ENCODE peak calls at places on chromosomes 1 and 21, in four cellular contexts. M is ovary, E is lower lobe of right lung, I is heart right ventricle. D is an unnamed sample. For H3K27me3, the result is how much of the 10 kb centered on the place peaks cover.

GRCh38 chr1:89607888-89608626 is 24.9 kb upstream of the LRRC8C start:
- DNase-seq in M (no peak), E (no peak), I (no peak), D (no peak)

GRCh38 chr1:119091618-119092017 is 48.8 kb downstream of the WARS2 start:
- DNase-seq in M (no peak), E (no peak), I (no peak), D (no peak)

GRCh38 chr1:40309374-40310128 is 7.5 kb downstream of the COL9A2 start:
- DNase-seq in M (peak), E (no peak), I (no peak), D (no peak)

GRCh38 chr1:20362856-20363255 is 72.2 kb downstream of the VWA5B1 start:
- DNase-seq in M (no peak), E (no peak), I (no peak), D (no peak)

GRCh38 chr1:147676306-147677085 is 6.2 kb upstream of the ACP6 start:
- DNase-seq in M (no peak), E (no peak), I (no peak), D (no peak)

GRCh38 chr1:64864018-64864945 is 102.1 kb downstream of the JAK1 start:
- DNase-seq in M (no peak), E (peak), I (peak), D (no peak)

GRCh38 chr1:75723989-75724471 is 479 bp upstream of the ACADM start:
- DNase-seq in M (peak), E (peak), I (peak), D (peak)

GRCh38 chr1:167483790-167484189 is 34.5 kb downstream of the CD247 start:
- DNase-seq in M (no peak), E (no peak), I (no peak), D (no peak)

GRCh38 chr1:162213281-162213909 is 143.9 kb downstream of the NOS1AP start:
- DNase-seq in M (peak), E (peak), I (peak), D (peak)

GRCh38 chr1:222225171-222225570 is 322.7 kb downstream of the HHIPL2 start:
- DNase-seq in M (no peak), E (no peak), I (no peak), D (no peak)

GRCh38 chr1:235093013-235093618 is 35.5 kb downstream of the TOMM20 start:
- DNase-seq in M (no peak), E (no peak), I (peak), D (no peak)

GRCh38 chr1:10529772-10530171 is 55.0 kb downstream of the PEX14 start:
- DNase-seq in M (no peak), E (no peak), I (no peak), D (no peak)

GRCh38 chr1:165235158-165235776 is 121.2 kb downstream of the LMX1A start:
- DNase-seq in M (no peak), E (no peak), I (no peak), D (peak)

GRCh38 chr1:206839006-206839560 is 26.3 kb upstream of the IL20 start:
- DNase-seq in M (no peak), E (no peak), I (no peak), D (no peak)

GRCh38 chr1:221439734-221440436 is 302.0 kb downstream of the DUSP10 start:
- DNase-seq in M (no peak), E (no peak), I (no peak), D (no peak)

GRCh38 chr1:44970317-44970716 is 16.1 kb downstream of the EIF2B3 start:
- DNase-seq in M (no peak), E (no peak), I (no peak), D (no peak)

GRCh38 chr1:53338410-53338809 is 10.5 kb upstream of the LRP8 start:
- DNase-seq in M (no peak), E (no peak), I (no peak), D (no peak)

GRCh38 chr1:247487057-247487456 is 29.2 kb upstream of the OR2B11 start:
- DNase-seq in M (no peak), E (no peak), I (no peak), D (no peak)

GRCh38 chr1:167082511-167083027 is 7.6 kb downstream of the GPA33 start:
- DNase-seq in M (no peak), E (no peak), I (no peak), D (peak)

GRCh38 chr1:19209439-19209989 is 552 bp downstream of the UBR4 start:
- DNase-seq in M (no peak), E (peak), I (no peak), D (no peak)

GRCh38 chr1:28064064-28064463 is 24.3 kb downstream of the EYA3 start:
- DNase-seq in M (no peak), E (no peak), I (no peak), D (no peak)

GRCh38 chr21:44534688-44535087 is 5.3 kb downstream of the KRTAP10-1 start:
- DNase-seq in M (no peak), E (no peak), I (no peak), D (no peak)

GRCh38 chr1:52613611-52614373 is 11.6 kb downstream of the GPX7 start:
- DNase-seq in M (no peak), E (no peak), I (no peak), D (no peak)

GRCh38 chr21:45359451-45360217 is 45.3 kb upstream of the COL18A1 start:
- DNase-seq in M (peak), E (peak), I (peak), D (no peak)

GRCh38 chr1:39229504-39229903 is 25.0 kb downstream of the MACF1 start:
- DNase-seq in M (no peak), E (no peak), I (no peak), D (no peak)

GRCh38 chr1:233094269-233094668 is 143.9 kb downstream of the NTPCR start:
- DNase-seq in M (no peak), E (no peak), I (no peak), D (no peak)

GRCh38 chr21:34890258-34890723 is 158.8 kb downstream of the RUNX1 start:
- DNase-seq in M (no peak), E (no peak), I (no peak), D (no peak)

GRCh38 chr21:34887729-34888568 is 161.2 kb downstream of the RUNX1 start:
- DNase-seq in M (peak), E (peak), I (peak), D (peak)

GRCh38 chr21:34889537-34890257 is 159.4 kb downstream of the RUNX1 start:
- DNase-seq in M (peak), E (peak), I (peak), D (peak)

GRCh38 chr21:34889287-34889536 is 159.9 kb downstream of the RUNX1 start:
- DNase-seq in M (peak), E (peak), I (peak), D (peak)

GRCh38 chr21:34888569-34889286 is 160.4 kb downstream of the RUNX1 start:
- DNase-seq in M (peak), E (peak), I (peak), D (peak)
- H3K27me3 ChIP-seq in M (under half), E (under half), I (half or more), D (under half)

DNA sequence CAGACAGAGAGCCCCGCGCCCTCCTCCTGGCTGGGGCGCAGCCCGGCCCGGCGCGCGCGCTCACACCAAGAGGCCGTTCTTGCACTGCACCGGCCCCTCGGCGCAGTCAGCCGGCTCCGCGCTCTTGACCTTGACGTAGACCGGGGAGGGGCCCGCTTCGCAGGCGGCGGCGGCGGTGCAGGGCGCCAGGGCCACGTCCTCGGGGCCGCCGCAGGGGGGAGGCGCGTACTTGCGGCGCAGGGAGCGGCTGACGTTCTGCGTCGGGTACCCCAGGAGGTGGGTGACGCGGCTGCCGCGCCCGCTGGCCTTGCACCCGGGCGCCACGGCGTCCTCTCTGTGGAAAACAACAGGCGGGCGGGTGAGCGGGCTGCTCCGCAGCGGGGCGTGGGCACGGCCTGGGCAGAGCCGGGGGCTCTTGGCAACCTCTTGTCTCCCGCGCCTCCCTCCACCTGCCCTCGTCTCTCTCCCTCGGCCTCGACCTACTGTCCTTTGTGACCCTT is 7.7 kb downstream of the VSIG8 start:
- DNase-seq in M (peak), E (peak), I (peak), D (peak)
- H3K4me3 ChIP-seq in M (peak), E (peak), I (peak), D (peak)

GRCh38 chr1:1292442-1292779 is 12.2 kb downstream of the SCNN1D start:
- DNase-seq in M (peak), E (no peak), I (no peak), D (no peak)
- TF ChIP-seq CTCF in M (no peak), E (no peak), I (no peak), D (no peak)

GRCh38 chr1:7576946-7577657 is 194.0 kb upstream of the VAMP3 start:
- DNase-seq in M (no peak), E (no peak), I (no peak), D (no peak)

GRCh38 chr1:7572654-7573152 is 198.4 kb upstream of the VAMP3 start:
- DNase-seq in M (no peak), E (no peak), I (no peak), D (no peak)

GRCh38 chr1:7573481-7573880 is 197.6 kb upstream of the VAMP3 start:
- DNase-seq in M (no peak), E (peak), I (no peak), D (no peak)

GRCh38 chr1:7574121-7575040 is 196.7 kb upstream of the VAMP3 start:
- DNase-seq in M (peak), E (peak), I (no peak), D (peak)

GRCh38 chr1:7575041-7575400 is 196.1 kb upstream of the VAMP3 start:
- DNase-seq in M (no peak), E (no peak), I (no peak), D (no peak)
- H3K27me3 ChIP-seq in M (under half), E (under half), I (under half), D (under half)

DNA sequence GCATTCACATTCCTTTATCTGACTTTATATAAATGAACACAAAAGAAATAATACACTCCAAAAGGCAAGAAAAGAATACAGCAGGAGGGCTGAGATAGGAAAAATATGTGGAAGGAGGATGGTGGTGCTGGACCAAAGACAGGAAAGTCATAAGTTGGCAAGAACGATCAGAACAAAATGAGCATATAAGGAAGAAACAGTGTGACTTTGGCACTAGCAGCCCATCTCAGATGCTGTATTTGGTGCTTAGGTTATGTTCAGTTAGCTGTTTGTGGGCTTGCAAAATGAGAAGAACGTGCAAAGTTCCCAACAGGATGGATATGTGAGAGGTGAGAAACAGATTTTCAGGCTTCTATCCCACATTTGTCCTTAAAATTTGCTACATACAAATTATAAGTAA is 719.8 kb upstream of the ADGRL4 start:
- DNase-seq in M (no peak), E (no peak), I (no peak), D (no peak)
- H3K4me3 ChIP-seq in M (no peak), E (no peak), I (no peak), D (no peak)

D was measured in pancreas.